ENCODE peak calls at places on chromosomes 12 and 14, in five cellular contexts. K is GM23338, H is tibial artery, U is pancreas, O is H7. E is an unnamed sample.

GRCh38 chr12:46258129-46258528 is 10.7 kb downstream of the SLC38A1 start:
- DNase-seq in U (no peak), H (no peak), K (no peak), O (no peak), E (no peak)

GRCh38 chr14:93023039-93023438 is 92.7 kb downstream of the ITPK1 start:
- DNase-seq in K (peak), O (no peak), U (no peak), H (no peak), E (peak)

GRCh38 chr12:104154806-104155205 is 16.8 kb upstream of the NFYB start:
- DNase-seq in K (no peak), U (no peak), O (no peak), H (no peak), E (no peak)

GRCh38 chr12:17691369-17691768 is 398.6 kb downstream of the RERGL start:
- DNase-seq in K (peak), O (no peak), U (no peak), H (no peak), E (no peak)

GRCh38 chr14:22520235-22520634 is 68.8 kb downstream of the DAD1 start:
- DNase-seq in U (no peak), O (no peak), H (no peak), K (no peak), E (no peak)

GRCh38 chr12:26195641-26196423 is 459 bp downstream of the SSPN start:
- DNase-seq in U (peak), K (peak), H (peak), O (peak), E (no peak)

GRCh38 chr12:75954076-75954475 is 77.5 kb downstream of the PHLDA1 start:
- DNase-seq in O (no peak), K (peak), H (no peak), U (no peak), E (no peak)

GRCh38 chr12:113359939-113360748 is 1.8 kb downstream of the PLBD2 start:
- DNase-seq in U (no peak), K (peak), H (no peak), O (peak), E (no peak)

GRCh38 chr12:128606538-128606937 is 217.2 kb downstream of the SLC15A4 start:
- DNase-seq in H (no peak), K (no peak), U (no peak), O (no peak), E (no peak)

GRCh38 chr12:113056631-113057488 is at the start of gene DTX1:
- DNase-seq in K (peak), U (peak), O (peak), H (no peak), E (no peak)

GRCh38 chr12:126493366-126494108 is 1428.3 kb downstream of the AACS start:
- DNase-seq in U (no peak), K (no peak), O (no peak), H (no peak), E (no peak)

GRCh38 chr12:7026854-7027253 is 8.6 kb upstream of the LPCAT3 start:
- DNase-seq in H (no peak), K (no peak), U (no peak), O (no peak), E (no peak)

GRCh38 chr12:91576432-91576831 is 393.8 kb upstream of the DCN start:
- DNase-seq in K (no peak), U (no peak), O (no peak), H (no peak), E (no peak)

GRCh38 chr12:91579516-91580263 is 397.1 kb upstream of the DCN start:
- DNase-seq in U (no peak), O (no peak), K (no peak), H (no peak), E (no peak)

GRCh38 chr12:91574975-91575374 is 392.4 kb upstream of the DCN start:
- DNase-seq in O (no peak), H (no peak), U (no peak), K (no peak), E (no peak)

GRCh38 chr12:91575631-91576030 is 393.0 kb upstream of the DCN start:
- DNase-seq in H (no peak), K (no peak), U (no peak), O (no peak), E (no peak)

GRCh38 chr12:91577586-91578539 is 395.2 kb upstream of the DCN start:
- DNase-seq in O (peak), U (no peak), H (no peak), K (peak), E (peak)
- H3K4me3 ChIP-seq in O (no peak), U (no peak), H (no peak), K (no peak), E (no peak)

GRCh38 chr14:70934502-70935134 is 27.4 kb downstream of the PCNX1 start:
- DNase-seq in U (no peak), H (no peak), K (no peak), O (no peak), E (no peak)
- H3K4me3 ChIP-seq in U (no peak), H (no peak), K (no peak), O (no peak), E (peak)

GRCh38 chr12:718756-719138 is 33.6 kb upstream of the WNK1 start:
- DNase-seq in U (no peak), K (no peak), O (no peak), H (no peak), E (no peak)
- H3K4me3 ChIP-seq in U (no peak), K (no peak), O (no peak), H (no peak), E (no peak)

GRCh38 chr14:85856430-85856829 is 326.5 kb downstream of the FLRT2 start:
- DNase-seq in O (no peak), K (peak), U (no peak), H (no peak), E (no peak)
- H3K4me3 ChIP-seq in O (no peak), K (no peak), U (no peak), H (no peak), E (no peak)

GRCh38 chr14:61125314-61126082 is 144.5 kb downstream of the SLC38A6 start:
- DNase-seq in O (no peak), U (no peak), H (no peak), K (no peak), E (no peak)
- H3K4me3 ChIP-seq in O (no peak), U (no peak), H (peak), K (no peak), E (no peak)

DNA sequence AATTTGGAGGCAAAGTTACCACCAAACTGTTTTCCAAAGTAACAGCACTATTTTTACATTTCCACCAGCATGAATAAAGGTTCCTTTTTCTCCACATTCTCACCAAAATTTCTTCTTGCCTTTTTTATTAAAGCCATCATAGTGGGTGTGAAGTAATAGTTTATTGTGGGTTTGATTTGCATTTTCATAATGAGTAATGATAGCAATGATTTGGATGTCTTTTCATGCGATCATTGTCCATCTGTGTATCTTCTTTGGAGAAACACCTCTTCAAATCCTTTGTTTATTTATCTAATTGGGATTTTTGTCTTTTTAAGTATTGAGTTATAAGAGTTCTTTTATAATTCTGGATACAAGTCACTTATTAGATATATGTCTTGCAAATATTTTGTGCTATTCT is 172.7 kb downstream of the CNTN1 start:
- DNase-seq in U (no peak), K (no peak), O (no peak), H (no peak), E (no peak)
- H3K4me3 ChIP-seq in U (no peak), K (no peak), O (no peak), H (no peak), E (no peak)

GRCh38 chr14:104461676-104462443 is 117.7 kb upstream of the C14orf180 start:
- DNase-seq in H (peak), K (peak), U (no peak), O (no peak), E (no peak)
- H3K4me3 ChIP-seq in H (no peak), K (peak), U (no peak), O (peak), E (no peak)

DNA sequence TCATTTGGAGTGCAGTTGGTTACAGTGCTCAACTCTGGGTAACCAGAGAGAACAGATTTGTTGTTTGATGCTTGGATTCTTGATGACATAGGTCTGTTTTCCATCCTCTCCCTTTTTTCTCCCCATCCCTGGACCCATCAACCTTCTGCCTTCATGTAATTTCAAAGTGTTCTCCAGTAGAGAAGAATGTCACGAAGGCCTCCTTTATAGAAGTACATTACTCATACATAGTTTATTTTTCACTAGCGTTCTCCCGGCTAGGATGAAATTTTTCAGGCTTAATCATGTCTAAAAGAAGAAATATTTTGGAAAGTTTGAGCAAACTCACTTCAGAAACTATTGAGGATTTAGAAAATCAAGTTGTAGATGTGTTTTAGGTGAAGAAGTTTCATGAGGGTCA is 20.9 kb upstream of the APPL2 start:
- DNase-seq in U (no peak), K (no peak), O (no peak), H (no peak), E (no peak)
- H3K4me3 ChIP-seq in U (no peak), K (no peak), O (no peak), H (no peak), E (no peak)

E was measured in Jurkat, Clone E6-1.